ENCODE peak calls at places on chromosomes 12 and 14, in nine cellular contexts. One of them, this sample, is unnamed.

GRCh38 chr12:46965880-46966279 is 113.5 kb upstream of the PCED1B start:
- ATAC-seq in heart right ventricle: peak
- ATAC-seq in activated naive CD8-positive, alpha-beta T cell treated with anti-CD3 and anti-CD28 coated beads, Interleukin-2, amount 10 ng/mL, durations not matched to agents 7 days and 5 days: no peak
- ATAC-seq in CD8-positive, alpha-beta T cell: no peak
- ATAC-seq in effector memory CD8-positive, alpha-beta T cell: no peak
- ATAC-seq in omental fat pad: no peak
- ATAC-seq in activated CD8-positive, alpha-beta T cell treated with anti-CD3 and anti-CD28 coated beads for 36 hours: no peak
- ATAC-seq in gastrocnemius medialis: peak
- ATAC-seq in heart left ventricle: peak
- ATAC-seq in this sample: no peak

GRCh38 chr12:108856170-108856427 is 1.3 kb downstream of the SSH1 start:
- ATAC-seq in heart right ventricle: peak
- ATAC-seq in activated naive CD8-positive, alpha-beta T cell treated with anti-CD3 and anti-CD28 coated beads, Interleukin-2, amount 10 ng/mL, durations not matched to agents 7 days and 5 days: no peak
- ATAC-seq in CD8-positive, alpha-beta T cell: no peak
- ATAC-seq in effector memory CD8-positive, alpha-beta T cell: no peak
- ATAC-seq in omental fat pad: no peak
- ATAC-seq in activated CD8-positive, alpha-beta T cell treated with anti-CD3 and anti-CD28 coated beads for 36 hours: no peak
- ATAC-seq in gastrocnemius medialis: no peak
- ATAC-seq in heart left ventricle: no peak
- ATAC-seq in this sample: no peak

GRCh38 chr14:103372552-103373304 is 12.5 kb upstream of the MARK3 start:
- ATAC-seq in heart right ventricle: no peak
- ATAC-seq in activated naive CD8-positive, alpha-beta T cell treated with anti-CD3 and anti-CD28 coated beads, Interleukin-2, amount 10 ng/mL, durations not matched to agents 7 days and 5 days: no peak
- ATAC-seq in CD8-positive, alpha-beta T cell: no peak
- ATAC-seq in effector memory CD8-positive, alpha-beta T cell: no peak
- ATAC-seq in omental fat pad: peak
- ATAC-seq in activated CD8-positive, alpha-beta T cell treated with anti-CD3 and anti-CD28 coated beads for 36 hours: peak
- ATAC-seq in gastrocnemius medialis: no peak
- ATAC-seq in heart left ventricle: peak
- ATAC-seq in this sample: peak

GRCh38 chr12:77686760-77687159 is 143.9 kb upstream of the NAV3 start:
- ATAC-seq in heart right ventricle: no peak
- ATAC-seq in activated naive CD8-positive, alpha-beta T cell treated with anti-CD3 and anti-CD28 coated beads, Interleukin-2, amount 10 ng/mL, durations not matched to agents 7 days and 5 days: no peak
- ATAC-seq in CD8-positive, alpha-beta T cell: no peak
- ATAC-seq in effector memory CD8-positive, alpha-beta T cell: no peak
- ATAC-seq in omental fat pad: no peak
- ATAC-seq in activated CD8-positive, alpha-beta T cell treated with anti-CD3 and anti-CD28 coated beads for 36 hours: no peak
- ATAC-seq in gastrocnemius medialis: no peak
- ATAC-seq in heart left ventricle: no peak
- ATAC-seq in this sample: no peak

GRCh38 chr12:24695657-24696329 is 253.1 kb downstream of the BCAT1 start:
- ATAC-seq in heart right ventricle: no peak
- ATAC-seq in activated naive CD8-positive, alpha-beta T cell treated with anti-CD3 and anti-CD28 coated beads, Interleukin-2, amount 10 ng/mL, durations not matched to agents 7 days and 5 days: no peak
- ATAC-seq in CD8-positive, alpha-beta T cell: no peak
- ATAC-seq in effector memory CD8-positive, alpha-beta T cell: no peak
- ATAC-seq in omental fat pad: no peak
- ATAC-seq in activated CD8-positive, alpha-beta T cell treated with anti-CD3 and anti-CD28 coated beads for 36 hours: no peak
- ATAC-seq in gastrocnemius medialis: no peak
- ATAC-seq in heart left ventricle: no peak
- ATAC-seq in this sample: no peak

GRCh38 chr14:70268760-70269159 is 80.0 kb upstream of the SLC8A3 start:
- ATAC-seq in heart right ventricle: no peak
- ATAC-seq in activated naive CD8-positive, alpha-beta T cell treated with anti-CD3 and anti-CD28 coated beads, Interleukin-2, amount 10 ng/mL, durations not matched to agents 7 days and 5 days: no peak
- ATAC-seq in CD8-positive, alpha-beta T cell: no peak
- ATAC-seq in effector memory CD8-positive, alpha-beta T cell: no peak
- ATAC-seq in omental fat pad: no peak
- ATAC-seq in activated CD8-positive, alpha-beta T cell treated with anti-CD3 and anti-CD28 coated beads for 36 hours: no peak
- ATAC-seq in gastrocnemius medialis: no peak
- ATAC-seq in heart left ventricle: no peak
- ATAC-seq in this sample: no peak

GRCh38 chr12:89693639-89694202 is 14.9 kb downstream of the ATP2B1 start:
- ATAC-seq in heart right ventricle: no peak
- ATAC-seq in activated naive CD8-positive, alpha-beta T cell treated with anti-CD3 and anti-CD28 coated beads, Interleukin-2, amount 10 ng/mL, durations not matched to agents 7 days and 5 days: no peak
- ATAC-seq in CD8-positive, alpha-beta T cell: no peak
- ATAC-seq in effector memory CD8-positive, alpha-beta T cell: no peak
- ATAC-seq in omental fat pad: no peak
- ATAC-seq in activated CD8-positive, alpha-beta T cell treated with anti-CD3 and anti-CD28 coated beads for 36 hours: no peak
- ATAC-seq in gastrocnemius medialis: no peak
- ATAC-seq in heart left ventricle: no peak
- ATAC-seq in this sample: no peak

GRCh38 chr14:20970647-20970982 is 15.3 kb downstream of the RNASE2 start:
- ATAC-seq in heart right ventricle: peak
- ATAC-seq in activated naive CD8-positive, alpha-beta T cell treated with anti-CD3 and anti-CD28 coated beads, Interleukin-2, amount 10 ng/mL, durations not matched to agents 7 days and 5 days: no peak
- ATAC-seq in CD8-positive, alpha-beta T cell: no peak
- ATAC-seq in effector memory CD8-positive, alpha-beta T cell: peak
- ATAC-seq in omental fat pad: peak
- ATAC-seq in activated CD8-positive, alpha-beta T cell treated with anti-CD3 and anti-CD28 coated beads for 36 hours: peak
- ATAC-seq in gastrocnemius medialis: no peak
- ATAC-seq in heart left ventricle: peak
- ATAC-seq in this sample: peak

GRCh38 chr12:130978785-130979184 is 25.1 kb downstream of the ADGRD1 start:
- ATAC-seq in heart right ventricle: peak
- ATAC-seq in activated naive CD8-positive, alpha-beta T cell treated with anti-CD3 and anti-CD28 coated beads, Interleukin-2, amount 10 ng/mL, durations not matched to agents 7 days and 5 days: no peak
- ATAC-seq in CD8-positive, alpha-beta T cell: no peak
- ATAC-seq in effector memory CD8-positive, alpha-beta T cell: no peak
- ATAC-seq in omental fat pad: no peak
- ATAC-seq in activated CD8-positive, alpha-beta T cell treated with anti-CD3 and anti-CD28 coated beads for 36 hours: no peak
- ATAC-seq in gastrocnemius medialis: peak
- ATAC-seq in heart left ventricle: peak
- ATAC-seq in this sample: no peak

GRCh38 chr12:88431245-88431644 is 149.0 kb downstream of the KITLG start:
- ATAC-seq in heart right ventricle: no peak
- ATAC-seq in activated naive CD8-positive, alpha-beta T cell treated with anti-CD3 and anti-CD28 coated beads, Interleukin-2, amount 10 ng/mL, durations not matched to agents 7 days and 5 days: no peak
- ATAC-seq in CD8-positive, alpha-beta T cell: no peak
- ATAC-seq in effector memory CD8-positive, alpha-beta T cell: no peak
- ATAC-seq in omental fat pad: no peak
- ATAC-seq in activated CD8-positive, alpha-beta T cell treated with anti-CD3 and anti-CD28 coated beads for 36 hours: no peak
- ATAC-seq in gastrocnemius medialis: no peak
- ATAC-seq in heart left ventricle: no peak
- ATAC-seq in this sample: no peak

GRCh38 chr14:101123639-101124525 is 220.4 kb upstream of the RTL1 start:
- ATAC-seq in heart right ventricle: no peak
- ATAC-seq in activated naive CD8-positive, alpha-beta T cell treated with anti-CD3 and anti-CD28 coated beads, Interleukin-2, amount 10 ng/mL, durations not matched to agents 7 days and 5 days: no peak
- ATAC-seq in CD8-positive, alpha-beta T cell: no peak
- ATAC-seq in effector memory CD8-positive, alpha-beta T cell: no peak
- ATAC-seq in omental fat pad: no peak
- ATAC-seq in activated CD8-positive, alpha-beta T cell treated with anti-CD3 and anti-CD28 coated beads for 36 hours: no peak
- ATAC-seq in gastrocnemius medialis: no peak
- ATAC-seq in heart left ventricle: no peak
- ATAC-seq in this sample: no peak

GRCh38 chr14:70755655-70756054 is 53.7 kb downstream of the MAP3K9 start:
- ATAC-seq in heart right ventricle: no peak
- ATAC-seq in activated naive CD8-positive, alpha-beta T cell treated with anti-CD3 and anti-CD28 coated beads, Interleukin-2, amount 10 ng/mL, durations not matched to agents 7 days and 5 days: no peak
- ATAC-seq in CD8-positive, alpha-beta T cell: no peak
- ATAC-seq in effector memory CD8-positive, alpha-beta T cell: no peak
- ATAC-seq in omental fat pad: no peak
- ATAC-seq in activated CD8-positive, alpha-beta T cell treated with anti-CD3 and anti-CD28 coated beads for 36 hours: no peak
- ATAC-seq in gastrocnemius medialis: peak
- ATAC-seq in heart left ventricle: no peak
- ATAC-seq in this sample: no peak

GRCh38 chr14:36478782-36479181 is 41.2 kb downstream of the NKX2-1 start:
- ATAC-seq in heart right ventricle: no peak
- ATAC-seq in activated naive CD8-positive, alpha-beta T cell treated with anti-CD3 and anti-CD28 coated beads, Interleukin-2, amount 10 ng/mL, durations not matched to agents 7 days and 5 days: no peak
- ATAC-seq in CD8-positive, alpha-beta T cell: no peak
- ATAC-seq in effector memory CD8-positive, alpha-beta T cell: no peak
- ATAC-seq in omental fat pad: no peak
- ATAC-seq in activated CD8-positive, alpha-beta T cell treated with anti-CD3 and anti-CD28 coated beads for 36 hours: peak
- ATAC-seq in gastrocnemius medialis: no peak
- ATAC-seq in heart left ventricle: no peak
- ATAC-seq in this sample: peak

GRCh38 chr12:65941388-65941787 is 117.1 kb downstream of the HMGA2 start:
- ATAC-seq in heart right ventricle: no peak
- ATAC-seq in activated naive CD8-positive, alpha-beta T cell treated with anti-CD3 and anti-CD28 coated beads, Interleukin-2, amount 10 ng/mL, durations not matched to agents 7 days and 5 days: no peak
- ATAC-seq in CD8-positive, alpha-beta T cell: no peak
- ATAC-seq in effector memory CD8-positive, alpha-beta T cell: no peak
- ATAC-seq in omental fat pad: peak
- ATAC-seq in activated CD8-positive, alpha-beta T cell treated with anti-CD3 and anti-CD28 coated beads for 36 hours: no peak
- ATAC-seq in gastrocnemius medialis: no peak
- ATAC-seq in heart left ventricle: peak
- ATAC-seq in this sample: no peak

GRCh38 chr14:30450620-30451019 is 108.3 kb upstream of the G2E3 start:
- ATAC-seq in heart right ventricle: peak
- ATAC-seq in activated naive CD8-positive, alpha-beta T cell treated with anti-CD3 and anti-CD28 coated beads, Interleukin-2, amount 10 ng/mL, durations not matched to agents 7 days and 5 days: no peak
- ATAC-seq in CD8-positive, alpha-beta T cell: no peak
- ATAC-seq in effector memory CD8-positive, alpha-beta T cell: no peak
- ATAC-seq in omental fat pad: no peak
- ATAC-seq in activated CD8-positive, alpha-beta T cell treated with anti-CD3 and anti-CD28 coated beads for 36 hours: no peak
- ATAC-seq in gastrocnemius medialis: peak
- ATAC-seq in heart left ventricle: peak
- ATAC-seq in this sample: no peak

GRCh38 chr12:56477521-56478225 is 9.3 kb downstream of the SPRYD4 start:
- ATAC-seq in heart right ventricle: no peak
- ATAC-seq in activated naive CD8-positive, alpha-beta T cell treated with anti-CD3 and anti-CD28 coated beads, Interleukin-2, amount 10 ng/mL, durations not matched to agents 7 days and 5 days: no peak
- ATAC-seq in CD8-positive, alpha-beta T cell: no peak
- ATAC-seq in effector memory CD8-positive, alpha-beta T cell: no peak
- ATAC-seq in omental fat pad: no peak
- ATAC-seq in activated CD8-positive, alpha-beta T cell treated with anti-CD3 and anti-CD28 coated beads for 36 hours: no peak
- ATAC-seq in gastrocnemius medialis: no peak
- ATAC-seq in heart left ventricle: no peak
- ATAC-seq in this sample: no peak

GRCh38 chr14:91048256-91048655 is 12.2 kb downstream of the RPS6KA5 start:
- ATAC-seq in heart right ventricle: no peak
- ATAC-seq in activated naive CD8-positive, alpha-beta T cell treated with anti-CD3 and anti-CD28 coated beads, Interleukin-2, amount 10 ng/mL, durations not matched to agents 7 days and 5 days: no peak
- ATAC-seq in CD8-positive, alpha-beta T cell: no peak
- ATAC-seq in effector memory CD8-positive, alpha-beta T cell: no peak
- ATAC-seq in omental fat pad: no peak
- ATAC-seq in activated CD8-positive, alpha-beta T cell treated with anti-CD3 and anti-CD28 coated beads for 36 hours: no peak
- ATAC-seq in gastrocnemius medialis: no peak
- ATAC-seq in heart left ventricle: no peak
- ATAC-seq in this sample: no peak

GRCh38 chr12:116539905-116540482 is 19.2 kb upstream of the MAP1LC3B2 start:
- ATAC-seq in heart right ventricle: no peak
- ATAC-seq in activated naive CD8-positive, alpha-beta T cell treated with anti-CD3 and anti-CD28 coated beads, Interleukin-2, amount 10 ng/mL, durations not matched to agents 7 days and 5 days: no peak
- ATAC-seq in CD8-positive, alpha-beta T cell: no peak
- ATAC-seq in effector memory CD8-positive, alpha-beta T cell: no peak
- ATAC-seq in omental fat pad: peak
- ATAC-seq in activated CD8-positive, alpha-beta T cell treated with anti-CD3 and anti-CD28 coated beads for 36 hours: no peak
- ATAC-seq in gastrocnemius medialis: no peak
- ATAC-seq in heart left ventricle: peak
- ATAC-seq in this sample: no peak

GRCh38 chr12:94150483-94151225 is 2.3 kb downstream of the PLXNC1 start:
- ATAC-seq in heart right ventricle: no peak
- ATAC-seq in activated naive CD8-positive, alpha-beta T cell treated with anti-CD3 and anti-CD28 coated beads, Interleukin-2, amount 10 ng/mL, durations not matched to agents 7 days and 5 days: peak
- ATAC-seq in CD8-positive, alpha-beta T cell: peak
- ATAC-seq in effector memory CD8-positive, alpha-beta T cell: peak
- ATAC-seq in omental fat pad: no peak
- ATAC-seq in activated CD8-positive, alpha-beta T cell treated with anti-CD3 and anti-CD28 coated beads for 36 hours: peak
- ATAC-seq in gastrocnemius medialis: no peak
- ATAC-seq in heart left ventricle: no peak
- ATAC-seq in this sample: no peak

GRCh38 chr12:13195848-13196301 is 651 bp upstream of the EMP1 start:
- ATAC-seq in heart right ventricle: peak
- ATAC-seq in activated naive CD8-positive, alpha-beta T cell treated with anti-CD3 and anti-CD28 coated beads, Interleukin-2, amount 10 ng/mL, durations not matched to agents 7 days and 5 days: peak
- ATAC-seq in CD8-positive, alpha-beta T cell: no peak
- ATAC-seq in effector memory CD8-positive, alpha-beta T cell: peak
- ATAC-seq in omental fat pad: peak
- ATAC-seq in activated CD8-positive, alpha-beta T cell treated with anti-CD3 and anti-CD28 coated beads for 36 hours: peak
- ATAC-seq in gastrocnemius medialis: no peak
- ATAC-seq in heart left ventricle: peak
- ATAC-seq in this sample: no peak

GRCh38 chr12:122659579-122659978 is 43.6 kb downstream of the HCAR2 start:
- ATAC-seq in heart right ventricle: peak
- ATAC-seq in activated naive CD8-positive, alpha-beta T cell treated with anti-CD3 and anti-CD28 coated beads, Interleukin-2, amount 10 ng/mL, durations not matched to agents 7 days and 5 days: no peak
- ATAC-seq in CD8-positive, alpha-beta T cell: no peak
- ATAC-seq in effector memory CD8-positive, alpha-beta T cell: no peak
- ATAC-seq in omental fat pad: no peak
- ATAC-seq in activated CD8-positive, alpha-beta T cell treated with anti-CD3 and anti-CD28 coated beads for 36 hours: no peak
- ATAC-seq in gastrocnemius medialis: no peak
- ATAC-seq in heart left ventricle: peak
- ATAC-seq in this sample: no peak

GRCh38 chr12:2221030-2221621 is 168.3 kb downstream of the CACNA1C start:
- ATAC-seq in heart right ventricle: peak
- ATAC-seq in activated naive CD8-positive, alpha-beta T cell treated with anti-CD3 and anti-CD28 coated beads, Interleukin-2, amount 10 ng/mL, durations not matched to agents 7 days and 5 days: no peak
- ATAC-seq in CD8-positive, alpha-beta T cell: no peak
- ATAC-seq in effector memory CD8-positive, alpha-beta T cell: no peak
- ATAC-seq in omental fat pad: no peak
- ATAC-seq in activated CD8-positive, alpha-beta T cell treated with anti-CD3 and anti-CD28 coated beads for 36 hours: no peak
- ATAC-seq in gastrocnemius medialis: no peak
- ATAC-seq in heart left ventricle: peak
- ATAC-seq in this sample: no peak

GRCh38 chr12:20440408-20440807 is 72.1 kb downstream of the PDE3A start:
- ATAC-seq in heart right ventricle: no peak
- ATAC-seq in activated naive CD8-positive, alpha-beta T cell treated with anti-CD3 and anti-CD28 coated beads, Interleukin-2, amount 10 ng/mL, durations not matched to agents 7 days and 5 days: no peak
- ATAC-seq in CD8-positive, alpha-beta T cell: no peak
- ATAC-seq in effector memory CD8-positive, alpha-beta T cell: no peak
- ATAC-seq in omental fat pad: no peak
- ATAC-seq in activated CD8-positive, alpha-beta T cell treated with anti-CD3 and anti-CD28 coated beads for 36 hours: no peak
- ATAC-seq in gastrocnemius medialis: peak
- ATAC-seq in heart left ventricle: peak
- ATAC-seq in this sample: no peak

GRCh38 chr12:92109613-92110012 is 36.0 kb downstream of the BTG1 start:
- ATAC-seq in heart right ventricle: no peak
- ATAC-seq in activated naive CD8-positive, alpha-beta T cell treated with anti-CD3 and anti-CD28 coated beads, Interleukin-2, amount 10 ng/mL, durations not matched to agents 7 days and 5 days: peak
- ATAC-seq in CD8-positive, alpha-beta T cell: peak
- ATAC-seq in effector memory CD8-positive, alpha-beta T cell: no peak
- ATAC-seq in omental fat pad: no peak
- ATAC-seq in activated CD8-positive, alpha-beta T cell treated with anti-CD3 and anti-CD28 coated beads for 36 hours: peak
- ATAC-seq in gastrocnemius medialis: no peak
- ATAC-seq in heart left ventricle: no peak
- ATAC-seq in this sample: no peak

GRCh38 chr12:4997939-4998338 is 45.7 kb upstream of the KCNA5 start:
- ATAC-seq in heart right ventricle: peak
- ATAC-seq in activated naive CD8-positive, alpha-beta T cell treated with anti-CD3 and anti-CD28 coated beads, Interleukin-2, amount 10 ng/mL, durations not matched to agents 7 days and 5 days: no peak
- ATAC-seq in CD8-positive, alpha-beta T cell: no peak
- ATAC-seq in effector memory CD8-positive, alpha-beta T cell: no peak
- ATAC-seq in omental fat pad: peak
- ATAC-seq in activated CD8-positive, alpha-beta T cell treated with anti-CD3 and anti-CD28 coated beads for 36 hours: no peak
- ATAC-seq in gastrocnemius medialis: peak
- ATAC-seq in heart left ventricle: peak
- ATAC-seq in this sample: no peak

GRCh38 chr12:52173526-52173925 is 18.3 kb downstream of the KRT80 start:
- ATAC-seq in heart right ventricle: no peak
- ATAC-seq in activated naive CD8-positive, alpha-beta T cell treated with anti-CD3 and anti-CD28 coated beads, Interleukin-2, amount 10 ng/mL, durations not matched to agents 7 days and 5 days: no peak
- ATAC-seq in CD8-positive, alpha-beta T cell: no peak
- ATAC-seq in effector memory CD8-positive, alpha-beta T cell: no peak
- ATAC-seq in omental fat pad: no peak
- ATAC-seq in activated CD8-positive, alpha-beta T cell treated with anti-CD3 and anti-CD28 coated beads for 36 hours: no peak
- ATAC-seq in gastrocnemius medialis: no peak
- ATAC-seq in heart left ventricle: no peak
- ATAC-seq in this sample: no peak

GRCh38 chr12:48969160-48969771 is 2.3 kb downstream of the WNT10B start:
- ATAC-seq in heart right ventricle: no peak
- ATAC-seq in activated naive CD8-positive, alpha-beta T cell treated with anti-CD3 and anti-CD28 coated beads, Interleukin-2, amount 10 ng/mL, durations not matched to agents 7 days and 5 days: no peak
- ATAC-seq in CD8-positive, alpha-beta T cell: no peak
- ATAC-seq in effector memory CD8-positive, alpha-beta T cell: no peak
- ATAC-seq in omental fat pad: no peak
- ATAC-seq in activated CD8-positive, alpha-beta T cell treated with anti-CD3 and anti-CD28 coated beads for 36 hours: no peak
- ATAC-seq in gastrocnemius medialis: no peak
- ATAC-seq in heart left ventricle: no peak
- ATAC-seq in this sample: no peak

GRCh38 chr12:122862872-122863701 is 27.8 kb downstream of the HIP1R start:
- ATAC-seq in heart right ventricle: no peak
- ATAC-seq in activated naive CD8-positive, alpha-beta T cell treated with anti-CD3 and anti-CD28 coated beads, Interleukin-2, amount 10 ng/mL, durations not matched to agents 7 days and 5 days: no peak
- ATAC-seq in CD8-positive, alpha-beta T cell: no peak
- ATAC-seq in effector memory CD8-positive, alpha-beta T cell: no peak
- ATAC-seq in omental fat pad: no peak
- ATAC-seq in activated CD8-positive, alpha-beta T cell treated with anti-CD3 and anti-CD28 coated beads for 36 hours: no peak
- ATAC-seq in gastrocnemius medialis: no peak
- ATAC-seq in heart left ventricle: no peak
- ATAC-seq in this sample: no peak

GRCh38 chr14:51612449-51612848 is 39.3 kb upstream of the FRMD6 start:
- ATAC-seq in heart right ventricle: no peak
- ATAC-seq in activated naive CD8-positive, alpha-beta T cell treated with anti-CD3 and anti-CD28 coated beads, Interleukin-2, amount 10 ng/mL, durations not matched to agents 7 days and 5 days: no peak
- ATAC-seq in CD8-positive, alpha-beta T cell: no peak
- ATAC-seq in effector memory CD8-positive, alpha-beta T cell: no peak
- ATAC-seq in omental fat pad: no peak
- ATAC-seq in activated CD8-positive, alpha-beta T cell treated with anti-CD3 and anti-CD28 coated beads for 36 hours: peak
- ATAC-seq in gastrocnemius medialis: no peak
- ATAC-seq in heart left ventricle: no peak
- ATAC-seq in this sample: peak

GRCh38 chr14:79193689-79194477 is 1017.4 kb downstream of the DIO2 start:
- ATAC-seq in heart right ventricle: no peak
- ATAC-seq in activated naive CD8-positive, alpha-beta T cell treated with anti-CD3 and anti-CD28 coated beads, Interleukin-2, amount 10 ng/mL, durations not matched to agents 7 days and 5 days: no peak
- ATAC-seq in CD8-positive, alpha-beta T cell: no peak
- ATAC-seq in effector memory CD8-positive, alpha-beta T cell: no peak
- ATAC-seq in omental fat pad: no peak
- ATAC-seq in activated CD8-positive, alpha-beta T cell treated with anti-CD3 and anti-CD28 coated beads for 36 hours: no peak
- ATAC-seq in gastrocnemius medialis: no peak
- ATAC-seq in heart left ventricle: no peak
- ATAC-seq in this sample: no peak

GRCh38 chr12:93798752-93799151 is 121.6 kb downstream of the CRADD start:
- ATAC-seq in heart right ventricle: no peak
- ATAC-seq in activated naive CD8-positive, alpha-beta T cell treated with anti-CD3 and anti-CD28 coated beads, Interleukin-2, amount 10 ng/mL, durations not matched to agents 7 days and 5 days: no peak
- ATAC-seq in CD8-positive, alpha-beta T cell: no peak
- ATAC-seq in effector memory CD8-positive, alpha-beta T cell: no peak
- ATAC-seq in omental fat pad: no peak
- ATAC-seq in activated CD8-positive, alpha-beta T cell treated with anti-CD3 and anti-CD28 coated beads for 36 hours: no peak
- ATAC-seq in gastrocnemius medialis: no peak
- ATAC-seq in heart left ventricle: no peak
- ATAC-seq in this sample: no peak